ENCODE peak calls at places on chromosomes 11 and 22, in ten cellular contexts. T is right atrium auricular region; V is CD4-positive, alpha-beta memory T cell; Z is pancreas; E is IMR-90; B is fibroblast of lung; S is SK-N-SH; G is thoracic aorta; U is neural progenitor cell; J is lung. I is an unnamed sample. For H3K36me3 and H3K4me1, the result is how much of the 10 kb centered on the place peaks cover.

GRCh38 chr22:27842994-27843431 is 41.5 kb upstream of the MN1 start:
- DNase-seq in V (no peak), B (no peak), J (no peak), U (no peak), G (no peak), Z (no peak), T (no peak), S (peak), E (no peak), I (no peak)

GRCh38 chr11:62343822-62344609 is 6.8 kb downstream of the ASRGL1 start:
- DNase-seq in B (no peak), U (no peak), T (no peak), E (no peak), J (no peak), V (no peak), S (no peak), G (no peak), Z (no peak), I (no peak)

GRCh38 chr11:2133481-2134021 is 5.6 kb downstream of the IGF2 start:
- DNase-seq in E (no peak), G (no peak), V (no peak), Z (no peak), S (no peak), T (no peak), B (no peak), J (no peak), U (no peak), I (no peak)

GRCh38 chr11:19603771-19604170 is 108.9 kb upstream of the NAV2 start:
- DNase-seq in J (no peak), S (no peak), E (no peak), T (no peak), B (no peak), G (no peak), U (no peak), V (no peak), Z (no peak), I (no peak)

GRCh38 chr11:11302565-11302964 is 50.5 kb downstream of the CSNK2A3 start:
- DNase-seq in G (no peak), E (no peak), S (no peak), J (no peak), V (no peak), Z (no peak), U (no peak), B (no peak), T (no peak), I (no peak)

GRCh38 chr22:19991645-19992451 is 24.8 kb downstream of the ARVCF start:
- DNase-seq in B (no peak), E (no peak), U (no peak), T (no peak), V (no peak), J (no peak), G (no peak), S (no peak), Z (no peak), I (peak)

GRCh38 chr11:34997872-34998548 is 81.6 kb downstream of the PDHX start:
- DNase-seq in Z (no peak), T (no peak), U (no peak), G (no peak), S (peak), J (no peak), E (peak), V (peak), B (peak), I (no peak)

GRCh38 chr11:205221-206001 is 1.8 kb downstream of the BET1L start:
- DNase-seq in G (no peak), U (no peak), E (no peak), S (no peak), B (no peak), J (peak), Z (no peak), V (no peak), T (peak), I (no peak)

GRCh38 chr22:35337932-35338331 is 38.2 kb downstream of the TOM1 start:
- DNase-seq in E (no peak), S (no peak), V (no peak), T (no peak), Z (no peak), B (no peak), U (no peak), G (no peak), J (no peak), I (no peak)

GRCh38 chr11:134639586-134640330 is 227.7 kb upstream of the B3GAT1 start:
- DNase-seq in S (no peak), G (no peak), B (no peak), E (no peak), T (no peak), U (no peak), V (no peak), Z (no peak), J (no peak), I (no peak)

GRCh38 chr22:50046481-50047245 is 11.4 kb downstream of the TTLL8 start:
- DNase-seq in Z (no peak), V (no peak), S (peak), B (no peak), E (no peak), J (no peak), G (no peak), T (no peak), U (no peak), I (no peak)

GRCh38 chr11:131977854-131978253 is 607.4 kb downstream of the NTM start:
- DNase-seq in E (peak), S (no peak), B (peak), U (no peak), G (no peak), Z (no peak), J (no peak), V (no peak), T (no peak), I (no peak)

GRCh38 chr11:129223701-129224149 is 31.6 kb upstream of the ARHGAP32 start:
- DNase-seq in S (no peak), Z (no peak), G (no peak), E (peak), J (no peak), V (no peak), B (peak), U (no peak), T (no peak), I (no peak)

GRCh38 chr22:36055376-36056310 is 27.0 kb upstream of the RBFOX2 start:
- DNase-seq in S (no peak), T (no peak), E (peak), Z (no peak), J (no peak), U (no peak), G (no peak), V (no peak), B (peak), I (peak)

GRCh38 chr11:102306817-102307814 is 10.2 kb upstream of the BIRC3 start:
- DNase-seq in E (no peak), J (no peak), V (peak), B (peak), Z (no peak), T (no peak), U (no peak), G (no peak), S (no peak), I (no peak)

GRCh38 chr22:17997456-17997855 is 26.9 kb downstream of the MICAL3 start:
- DNase-seq in G (no peak), E (no peak), B (peak), J (no peak), S (no peak), V (no peak), T (no peak), U (no peak), Z (no peak), I (no peak)

GRCh38 chr11:123065634-123066033 is 3.7 kb upstream of the HSPA8 start:
- DNase-seq in Z (no peak), J (no peak), U (no peak), B (no peak), E (peak), T (no peak), G (no peak), V (no peak), S (no peak), I (no peak)

GRCh38 chr11:1652026-1652425 is 22.5 kb downstream of the KRTAP5-5 start:
- DNase-seq in Z (no peak), U (no peak), G (no peak), V (no peak), J (no peak), E (no peak), B (no peak), T (no peak), S (peak), I (no peak)

DNA sequence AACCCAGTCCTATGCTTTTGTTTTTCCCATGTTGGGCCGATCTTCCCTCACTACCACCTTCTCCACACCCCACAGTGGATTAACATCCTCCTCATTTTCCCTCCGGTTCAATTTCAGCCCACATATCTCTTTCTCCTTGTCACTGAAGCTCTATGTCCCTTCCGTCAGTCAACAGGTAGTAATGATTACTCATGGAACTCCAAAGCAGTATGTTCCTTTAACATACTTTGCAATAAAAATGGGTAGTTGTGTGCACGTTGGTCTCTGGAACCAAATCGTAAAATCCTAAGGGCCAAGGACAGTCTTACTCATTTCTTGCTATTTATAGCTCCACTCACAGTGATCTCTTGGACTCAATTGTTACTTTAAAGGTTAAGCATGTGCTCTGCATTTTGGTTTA is 20.2 kb downstream of the AMOTL1 start:
- DNase-seq in T (no peak), S (no peak), G (no peak), V (no peak), J (no peak), E (no peak), U (no peak), B (peak), Z (no peak), I (no peak)
- H3K27ac ChIP-seq in T (peak), S (peak), G (no peak), V (no peak), J (no peak), E (no peak), U (no peak), B (no peak), Z (no peak), I (no peak)

GRCh38 chr11:6596237-6596877 is 7.1 kb downstream of the RRP8 start:
- DNase-seq in J (peak), E (no peak), V (no peak), S (no peak), Z (no peak), T (no peak), B (no peak), G (no peak), U (no peak), I (no peak)
- H3K36me3 ChIP-seq in J (under half), E (half or more), V (under half), S (under half), Z (under half), T (under half), B (under half), G (under half), U (under half), I (under half)

GRCh38 chr11:15770798-15771414 is 585.4 kb downstream of the SOX6 start:
- DNase-seq in T (no peak), J (no peak), Z (no peak), S (no peak), E (peak), U (peak), B (peak), G (no peak), V (no peak), I (peak)
- H3K4me1 ChIP-seq in T (under half), J (under half), Z (under half), S (under half), E (under half), U (under half), B (under half), G (under half), V (under half), I (under half)

GRCh38 chr22:41485033-41485432 is 16.1 kb downstream of the ACO2 start:
- DNase-seq in T (no peak), V (no peak), U (no peak), B (no peak), S (no peak), E (no peak), J (no peak), G (no peak), Z (no peak), I (no peak)

GRCh38 chr22:41491379-41492100 is 22.6 kb downstream of the ACO2 start:
- DNase-seq in V (no peak), T (no peak), Z (no peak), E (peak), G (no peak), B (peak), J (no peak), U (no peak), S (no peak), I (no peak)

GRCh38 chr22:41488596-41489385 is 19.9 kb downstream of the ACO2 start:
- DNase-seq in V (no peak), G (no peak), Z (no peak), S (no peak), J (no peak), T (no peak), E (no peak), B (no peak), U (no peak), I (no peak)

GRCh38 chr22:41487037-41487963 is 18.4 kb downstream of the ACO2 start:
- DNase-seq in T (no peak), S (no peak), J (no peak), B (peak), Z (no peak), E (peak), G (no peak), V (no peak), U (no peak), I (no peak)

GRCh38 chr22:41488076-41488475 is 19.2 kb downstream of the ACO2 start:
- DNase-seq in G (no peak), U (no peak), E (no peak), B (no peak), S (no peak), V (no peak), Z (no peak), T (no peak), J (no peak), I (no peak)
- H3K27ac ChIP-seq in G (no peak), U (no peak), E (no peak), B (no peak), S (no peak), V (no peak), Z (no peak), T (peak), J (no peak), I (no peak)

GRCh38 chr11:57312511-57313021 is 12.2 kb downstream of the TNKS1BP1 start:
- DNase-seq in Z (no peak), S (no peak), B (no peak), T (no peak), U (no peak), J (no peak), G (no peak), E (no peak), V (no peak), I (no peak)

GRCh38 chr11:57315491-57315890 is 9.3 kb downstream of the TNKS1BP1 start:
- DNase-seq in U (no peak), S (no peak), T (no peak), B (peak), Z (peak), J (no peak), V (no peak), E (peak), G (no peak), I (peak)

GRCh38 chr11:57313071-57313787 is 11.5 kb downstream of the TNKS1BP1 start:
- DNase-seq in Z (no peak), T (no peak), V (no peak), E (no peak), G (no peak), S (no peak), J (no peak), U (no peak), B (no peak), I (no peak)

GRCh38 chr11:57314221-57314973 is 10.4 kb downstream of the TNKS1BP1 start:
- DNase-seq in G (no peak), J (no peak), B (no peak), T (no peak), S (no peak), E (no peak), Z (no peak), V (no peak), U (no peak), I (no peak)

DNA sequence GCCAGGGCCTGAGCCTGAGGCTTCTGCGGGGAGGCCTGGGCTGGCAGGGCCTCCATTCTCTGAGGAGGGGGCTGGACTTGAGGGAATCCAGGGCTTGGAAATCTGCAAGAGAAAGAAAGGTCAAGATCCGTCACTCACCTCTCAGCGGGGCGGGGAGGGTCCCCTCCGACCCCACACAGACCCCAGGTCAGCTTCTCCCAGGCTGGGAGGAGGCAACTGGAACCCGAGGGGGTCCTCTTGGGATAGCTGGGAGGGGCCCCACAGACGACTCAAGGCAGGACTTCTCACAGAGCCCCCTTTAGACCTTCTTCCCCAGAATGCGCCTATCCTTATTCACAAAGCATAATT is 11.0 kb downstream of the TNKS1BP1 start:
- DNase-seq in E (no peak), S (no peak), B (no peak), V (no peak), U (no peak), Z (no peak), G (no peak), T (no peak), J (no peak), I (no peak)
- H3K36me3 ChIP-seq in E (half or more), S (under half), B (under half), V (under half), U (under half), Z (under half), G (half or more), T (half or more), J (half or more), I (under half)

DNA sequence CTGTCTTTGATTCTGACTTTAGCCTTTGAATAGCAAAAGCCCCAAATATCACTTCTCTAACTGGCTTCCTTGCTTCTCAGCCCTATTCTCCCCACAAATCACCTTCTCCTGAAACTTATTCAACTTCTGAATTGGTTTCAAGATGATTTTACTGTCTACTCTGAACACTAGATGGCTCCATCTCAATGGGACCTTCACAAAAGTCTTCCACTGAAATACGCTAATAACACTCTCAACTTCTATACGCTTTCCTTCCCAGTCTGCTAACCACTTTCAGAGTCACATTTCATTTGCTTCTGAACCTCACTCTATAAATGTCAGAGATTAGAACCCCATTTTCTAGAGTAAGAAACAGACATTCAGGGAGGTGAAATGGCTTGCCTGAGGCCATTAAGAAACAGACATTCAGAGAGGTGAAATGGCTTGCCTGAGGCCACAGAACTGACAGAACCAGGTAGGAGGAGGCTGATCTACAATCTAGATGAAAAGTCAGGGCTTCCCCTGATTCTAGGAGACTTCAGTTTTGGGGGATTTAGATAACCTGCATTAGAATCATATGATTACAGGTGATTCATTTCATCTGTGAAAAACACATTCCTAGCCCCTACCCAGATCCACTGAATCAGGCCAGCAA is 20.6 kb downstream of the MORC2 start:
- DNase-seq in Z (no peak), G (no peak), U (peak), E (peak), B (peak), V (peak), J (no peak), T (no peak), S (peak), I (no peak)
- H3K4me1 ChIP-seq in Z (under half), G (half or more), U (under half), E (under half), B (under half), V (under half), J (under half), T (under half), S (under half), I (under half)

I was measured in SJCRH30.